ENCODE peak calls at places on chromosomes 12 and 14, in nine cellular contexts. One of them, this sample, is unnamed.

GRCh38 chr12:69527506-69528272 is 57.5 kb downstream of the FRS2 start:
- DNase-seq in esophagus squamous epithelium: no peak
- DNase-seq in activated CD4-positive, alpha-beta T cell treated with anti-CD3 and anti-CD28 coated beads, Interleukin-2, amount 50 U/mL, for 1 hour: no peak
- DNase-seq in occipital lobe: no peak
- DNase-seq in right atrium auricular region: no peak
- DNase-seq in GM19239: no peak
- DNase-seq in AG08396: peak; percentile 17
- DNase-seq in lung: no peak
- DNase-seq in RPMI8226: no peak
- DNase-seq in this sample: no peak

GRCh38 chr14:68753696-68754095 is 39.2 kb downstream of the ZFP36L1 start:
- DNase-seq in esophagus squamous epithelium: no peak
- DNase-seq in activated CD4-positive, alpha-beta T cell treated with anti-CD3 and anti-CD28 coated beads, Interleukin-2, amount 50 U/mL, for 1 hour: no peak
- DNase-seq in occipital lobe: no peak
- DNase-seq in right atrium auricular region: no peak
- DNase-seq in GM19239: no peak
- DNase-seq in AG08396: no peak
- DNase-seq in lung: no peak
- DNase-seq in RPMI8226: no peak
- DNase-seq in this sample: no peak

GRCh38 chr14:61152851-61153364 is 128.2 kb downstream of the TMEM30B start:
- DNase-seq in esophagus squamous epithelium: no peak
- DNase-seq in activated CD4-positive, alpha-beta T cell treated with anti-CD3 and anti-CD28 coated beads, Interleukin-2, amount 50 U/mL, for 1 hour: no peak
- DNase-seq in occipital lobe: no peak
- DNase-seq in right atrium auricular region: no peak
- DNase-seq in GM19239: no peak
- DNase-seq in AG08396: no peak
- DNase-seq in lung: no peak
- DNase-seq in RPMI8226: no peak
- DNase-seq in this sample: peak; percentile 53

GRCh38 chr12:113056631-113057488 is at the start of gene DTX1:
- DNase-seq in esophagus squamous epithelium: no peak
- DNase-seq in activated CD4-positive, alpha-beta T cell treated with anti-CD3 and anti-CD28 coated beads, Interleukin-2, amount 50 U/mL, for 1 hour: peak; percentile 36
- DNase-seq in occipital lobe: peak; percentile 67
- DNase-seq in right atrium auricular region: no peak
- DNase-seq in GM19239: no peak
- DNase-seq in AG08396: peak; percentile 27
- DNase-seq in lung: no peak
- DNase-seq in RPMI8226: no peak
- DNase-seq in this sample: no peak

GRCh38 chr12:62254967-62255366 is 5.2 kb upstream of the USP15 start:
- DNase-seq in esophagus squamous epithelium: no peak
- DNase-seq in activated CD4-positive, alpha-beta T cell treated with anti-CD3 and anti-CD28 coated beads, Interleukin-2, amount 50 U/mL, for 1 hour: no peak
- DNase-seq in occipital lobe: no peak
- DNase-seq in right atrium auricular region: no peak
- DNase-seq in GM19239: no peak
- DNase-seq in AG08396: no peak
- DNase-seq in lung: no peak
- DNase-seq in RPMI8226: no peak
- DNase-seq in this sample: no peak

GRCh38 chr12:124605150-124605549 is 37.7 kb upstream of the NCOR2 start:
- DNase-seq in esophagus squamous epithelium: no peak
- DNase-seq in activated CD4-positive, alpha-beta T cell treated with anti-CD3 and anti-CD28 coated beads, Interleukin-2, amount 50 U/mL, for 1 hour: no peak
- DNase-seq in occipital lobe: no peak
- DNase-seq in right atrium auricular region: no peak
- DNase-seq in GM19239: no peak
- DNase-seq in AG08396: no peak
- DNase-seq in lung: no peak
- DNase-seq in RPMI8226: no peak
- DNase-seq in this sample: no peak

GRCh38 chr14:64114166-64114565 is 180.0 kb downstream of the ESR2 start:
- DNase-seq in esophagus squamous epithelium: no peak
- DNase-seq in activated CD4-positive, alpha-beta T cell treated with anti-CD3 and anti-CD28 coated beads, Interleukin-2, amount 50 U/mL, for 1 hour: no peak
- DNase-seq in occipital lobe: no peak
- DNase-seq in right atrium auricular region: no peak
- DNase-seq in GM19239: no peak
- DNase-seq in AG08396: no peak
- DNase-seq in lung: no peak
- DNase-seq in RPMI8226: no peak
- DNase-seq in this sample: no peak

GRCh38 chr14:31657917-31658316 is 96.7 kb downstream of the NUBPL start:
- DNase-seq in esophagus squamous epithelium: no peak
- DNase-seq in activated CD4-positive, alpha-beta T cell treated with anti-CD3 and anti-CD28 coated beads, Interleukin-2, amount 50 U/mL, for 1 hour: no peak
- DNase-seq in occipital lobe: no peak
- DNase-seq in right atrium auricular region: no peak
- DNase-seq in GM19239: no peak
- DNase-seq in AG08396: no peak
- DNase-seq in lung: no peak
- DNase-seq in RPMI8226: no peak
- DNase-seq in this sample: no peak

GRCh38 chr12:6230321-6231110 is 30.3 kb downstream of the CD9 start:
- DNase-seq in esophagus squamous epithelium: peak; percentile 34
- DNase-seq in activated CD4-positive, alpha-beta T cell treated with anti-CD3 and anti-CD28 coated beads, Interleukin-2, amount 50 U/mL, for 1 hour: peak; percentile 57
- DNase-seq in occipital lobe: peak; percentile 90
- DNase-seq in right atrium auricular region: no peak
- DNase-seq in GM19239: peak; percentile 28
- DNase-seq in AG08396: no peak
- DNase-seq in lung: peak; percentile 72
- DNase-seq in RPMI8226: peak; percentile 75
- DNase-seq in this sample: peak; percentile 88

GRCh38 chr14:29671034-29671433 is 256.6 kb downstream of the PRKD1 start:
- DNase-seq in esophagus squamous epithelium: no peak
- DNase-seq in activated CD4-positive, alpha-beta T cell treated with anti-CD3 and anti-CD28 coated beads, Interleukin-2, amount 50 U/mL, for 1 hour: no peak
- DNase-seq in occipital lobe: no peak
- DNase-seq in right atrium auricular region: no peak
- DNase-seq in GM19239: no peak
- DNase-seq in AG08396: no peak
- DNase-seq in lung: no peak
- DNase-seq in RPMI8226: no peak
- DNase-seq in this sample: no peak

GRCh38 chr14:24612186-24612585 is 2.7 kb upstream of the GZMH start:
- DNase-seq in esophagus squamous epithelium: no peak
- DNase-seq in activated CD4-positive, alpha-beta T cell treated with anti-CD3 and anti-CD28 coated beads, Interleukin-2, amount 50 U/mL, for 1 hour: no peak
- DNase-seq in occipital lobe: no peak
- DNase-seq in right atrium auricular region: no peak
- DNase-seq in GM19239: no peak
- DNase-seq in AG08396: no peak
- DNase-seq in lung: no peak
- DNase-seq in RPMI8226: peak; percentile 43
- DNase-seq in this sample: no peak

GRCh38 chr12:116395381-116395780 is 117.9 kb upstream of the MED13L start:
- DNase-seq in esophagus squamous epithelium: no peak
- DNase-seq in activated CD4-positive, alpha-beta T cell treated with anti-CD3 and anti-CD28 coated beads, Interleukin-2, amount 50 U/mL, for 1 hour: no peak
- DNase-seq in occipital lobe: no peak
- DNase-seq in right atrium auricular region: no peak
- DNase-seq in GM19239: no peak
- DNase-seq in AG08396: no peak
- DNase-seq in lung: no peak
- DNase-seq in RPMI8226: no peak
- DNase-seq in this sample: no peak

GRCh38 chr12:58310828-58311273 is 369.5 kb downstream of the ATP23 start:
- DNase-seq in esophagus squamous epithelium: no peak
- DNase-seq in activated CD4-positive, alpha-beta T cell treated with anti-CD3 and anti-CD28 coated beads, Interleukin-2, amount 50 U/mL, for 1 hour: no peak
- DNase-seq in occipital lobe: no peak
- DNase-seq in right atrium auricular region: no peak
- DNase-seq in GM19239: no peak
- DNase-seq in AG08396: peak; percentile 51
- DNase-seq in lung: no peak
- DNase-seq in RPMI8226: no peak
- DNase-seq in this sample: peak; percentile 67